ENCODE peak calls at places on chromosomes 5 and 9, in ten cellular contexts. F is cardiac muscle cell; S is GM23248; P is lung; X is heart left ventricle; W is lower lobe of right lung; A is effector memory CD4-positive, alpha-beta T cell; T is upper lobe of right lung; N is astrocyte; V is PC-9. Z is an unnamed sample. For H3K9me3, the result is how much of the 10 kb centered on the place peaks cover.

GRCh38 chr5:135313946-135314345 is 85.1 kb downstream of the MACROH2A1 start:
- DNase-seq in F (no peak), S (no peak), P (peak), X (no peak), W (no peak), A (no peak), T (no peak), N (no peak), V (no peak), Z (no peak)

GRCh38 chr5:169161022-169161680 is 139.8 kb downstream of the SLIT3 start:
- DNase-seq in F (peak), S (peak), P (peak), X (peak), W (no peak), A (no peak), T (no peak), N (peak), V (no peak), Z (no peak)

GRCh38 chr9:76216161-76216649 is 178.0 kb downstream of the RFK start:
- DNase-seq in F (peak), S (peak), P (no peak), X (no peak), W (no peak), A (no peak), T (no peak), N (peak), V (no peak), Z (no peak)

GRCh38 chr9:17764306-17764705 is 185.4 kb downstream of the SH3GL2 start:
- DNase-seq in F (no peak), S (no peak), P (no peak), X (no peak), W (no peak), A (no peak), T (no peak), N (no peak), V (no peak), Z (no peak)

GRCh38 chr9:81182421-81182820 is 506.9 kb downstream of the TLE1 start:
- DNase-seq in F (peak), S (peak), P (no peak), X (no peak), W (no peak), A (no peak), T (no peak), N (peak), V (no peak), Z (no peak)

GRCh38 chr9:98563212-98563907 is 145.4 kb downstream of the GABBR2 start:
- DNase-seq in F (no peak), S (no peak), P (no peak), X (no peak), W (no peak), A (no peak), T (no peak), N (no peak), V (no peak), Z (no peak)

GRCh38 chr9:69157751-69158466 is 16.2 kb upstream of the TJP2 start:
- DNase-seq in F (no peak), S (peak), P (no peak), X (peak), W (no peak), A (no peak), T (no peak), N (peak), V (peak), Z (no peak)

GRCh38 chr5:147051193-147051592 is 172.6 kb upstream of the PPP2R2B start:
- DNase-seq in F (peak), S (peak), P (no peak), X (no peak), W (no peak), A (no peak), T (no peak), N (peak), V (no peak), Z (no peak)

GRCh38 chr5:53616939-53617549 is 56.6 kb downstream of the NDUFS4 start:
- DNase-seq in F (peak), S (peak), P (no peak), X (no peak), W (no peak), A (no peak), T (no peak), N (peak), V (no peak), Z (no peak)

GRCh38 chr5:152092580-152092979 is 167.9 kb upstream of the GLRA1 start:
- DNase-seq in F (peak), S (peak), P (no peak), X (no peak), W (no peak), A (no peak), T (no peak), N (no peak), V (no peak), Z (no peak)

GRCh38 chr9:138052322-138052615 is 174.7 kb downstream of the CACNA1B start:
- DNase-seq in F (no peak), S (no peak), P (no peak), X (no peak), W (no peak), A (no peak), T (peak), N (no peak), V (no peak), Z (no peak)

GRCh38 chr5:155125696-155126095 is 112.1 kb downstream of the KIF4B start:
- DNase-seq in F (no peak), S (no peak), P (no peak), X (no peak), W (no peak), A (no peak), T (no peak), N (no peak), V (no peak), Z (no peak)

GRCh38 chr5:17190242-17190778 is 27.1 kb upstream of the BASP1 start:
- DNase-seq in F (peak), S (peak), P (no peak), X (peak), W (no peak), A (no peak), T (no peak), N (peak), V (peak), Z (peak)

GRCh38 chr5:859391-859790 is 8.6 kb upstream of the ZDHHC11 start:
- DNase-seq in F (peak), S (no peak), P (no peak), X (no peak), W (peak), A (no peak), T (no peak), N (no peak), V (no peak), Z (no peak)

GRCh38 chr5:132446621-132447020 is 44.0 kb downstream of the IRF1 start:
- DNase-seq in F (peak), S (peak), P (no peak), X (peak), W (no peak), A (no peak), T (no peak), N (peak), V (peak), Z (no peak)

GRCh38 chr9:110880123-110880522 is 158.1 kb downstream of the LPAR1 start:
- DNase-seq in F (peak), S (peak), P (no peak), X (no peak), W (no peak), A (no peak), T (no peak), N (peak), V (no peak), Z (no peak)

GRCh38 chr9:93813687-93814560 is 141.2 kb downstream of the BARX1 start:
- DNase-seq in F (no peak), S (no peak), P (peak), X (no peak), W (no peak), A (no peak), T (peak), N (no peak), V (no peak), Z (no peak)

GRCh38 chr5:143890475-143890874 is 78.5 kb downstream of the HMHB1 start:
- DNase-seq in F (no peak), S (peak), P (no peak), X (no peak), W (no peak), A (no peak), T (no peak), N (no peak), V (no peak), Z (no peak)

GRCh38 chr9:95249986-95250385 is 67.5 kb downstream of the FANCC start:
- DNase-seq in F (no peak), S (no peak), P (no peak), X (no peak), W (no peak), A (no peak), T (no peak), N (no peak), V (peak), Z (no peak)

GRCh38 chr5:164433471-164433870 is 928.1 kb downstream of the MAT2B start:
- DNase-seq in F (peak), S (no peak), P (no peak), X (no peak), W (no peak), A (no peak), T (no peak), N (peak), V (no peak), Z (no peak)

GRCh38 chr5:33444542-33444941 is 3.8 kb downstream of the TARS1 start:
- DNase-seq in F (no peak), S (no peak), P (no peak), X (no peak), W (no peak), A (no peak), T (no peak), N (no peak), V (no peak), Z (no peak)

GRCh38 chr5:33445808-33446207 is 5.0 kb downstream of the TARS1 start:
- DNase-seq in F (no peak), S (no peak), P (no peak), X (no peak), W (no peak), A (no peak), T (no peak), N (no peak), V (no peak), Z (no peak)

GRCh38 chr5:33448118-33448517 is 7.4 kb downstream of the TARS1 start:
- DNase-seq in F (no peak), S (no peak), P (no peak), X (no peak), W (no peak), A (no peak), T (no peak), N (no peak), V (no peak), Z (no peak)
- H3K27ac ChIP-seq in F (no peak), S (no peak), P (no peak), X (no peak), W (no peak), A (no peak), T (no peak), N (no peak), V (no peak), Z (no peak)

GRCh38 chr5:179115845-179116524 is 55.8 kb downstream of the ZNF354C start:
- DNase-seq in F (no peak), S (no peak), P (peak), X (no peak), W (peak), A (no peak), T (peak), N (no peak), V (no peak), Z (no peak)

GRCh38 chr5:179113945-179114641 is 53.9 kb downstream of the ZNF354C start:
- DNase-seq in F (no peak), S (no peak), P (peak), X (no peak), W (no peak), A (no peak), T (no peak), N (no peak), V (no peak), Z (no peak)

GRCh38 chr5:179115307-179115706 is 55.1 kb downstream of the ZNF354C start:
- DNase-seq in F (no peak), S (no peak), P (peak), X (no peak), W (peak), A (no peak), T (no peak), N (no peak), V (no peak), Z (no peak)

GRCh38 chr5:179113143-179113530 is 53.0 kb downstream of the ZNF354C start:
- DNase-seq in F (no peak), S (no peak), P (no peak), X (no peak), W (no peak), A (no peak), T (no peak), N (no peak), V (no peak), Z (no peak)

DNA sequence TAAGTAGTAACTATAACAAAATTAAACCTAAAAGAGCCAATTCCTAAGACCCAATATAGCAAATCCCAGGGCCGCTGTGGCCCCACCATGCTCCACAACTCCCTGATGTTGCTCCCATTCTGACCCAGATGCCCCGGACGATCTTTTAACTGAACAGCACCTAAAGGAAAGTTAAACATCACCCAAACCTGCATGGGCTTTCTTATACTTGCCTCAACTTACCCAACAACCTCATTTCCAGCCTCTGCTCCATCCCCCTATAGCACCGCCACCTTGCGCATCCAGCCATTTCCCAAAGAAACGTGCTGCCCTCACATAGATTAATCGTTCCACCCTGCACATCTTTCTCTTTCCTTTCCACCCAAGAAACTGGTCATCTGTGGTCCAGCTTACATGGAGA is 54.6 kb downstream of the ZNF354C start:
- DNase-seq in F (no peak), S (no peak), P (no peak), X (no peak), W (no peak), A (no peak), T (peak), N (no peak), V (no peak), Z (no peak)
- H3K9me3 ChIP-seq in F (under half), S (under half), P (half or more), X (half or more), W (under half), A (under half), T (under half), N (under half), V (under half), Z (under half)

GRCh38 chr5:111225926-111226325 is 1.7 kb downstream of the CAMK4 start:
- DNase-seq in F (no peak), S (no peak), P (no peak), X (no peak), W (no peak), A (no peak), T (no peak), N (no peak), V (no peak), Z (peak)

GRCh38 chr5:111226556-111226955 is 2.4 kb downstream of the CAMK4 start:
- DNase-seq in F (no peak), S (no peak), P (no peak), X (no peak), W (no peak), A (no peak), T (no peak), N (no peak), V (no peak), Z (no peak)

GRCh38 chr5:111223086-111223789 is 946 bp upstream of the CAMK4 start:
- DNase-seq in F (no peak), S (no peak), P (no peak), X (no peak), W (no peak), A (no peak), T (no peak), N (no peak), V (no peak), Z (no peak)

GRCh38 chr5:111223790-111224560 is at the start of gene CAMK4:
- DNase-seq in F (peak), S (peak), P (peak), X (peak), W (peak), A (peak), T (peak), N (peak), V (no peak), Z (peak)

GRCh38 chr5:111224561-111224989 is 391 bp downstream of the CAMK4 start:
- DNase-seq in F (no peak), S (no peak), P (no peak), X (no peak), W (no peak), A (no peak), T (peak), N (no peak), V (no peak), Z (no peak)
- H3K27ac ChIP-seq in F (no peak), S (no peak), P (no peak), X (no peak), W (no peak), A (peak), T (peak), N (peak), V (no peak), Z (peak)

DNA sequence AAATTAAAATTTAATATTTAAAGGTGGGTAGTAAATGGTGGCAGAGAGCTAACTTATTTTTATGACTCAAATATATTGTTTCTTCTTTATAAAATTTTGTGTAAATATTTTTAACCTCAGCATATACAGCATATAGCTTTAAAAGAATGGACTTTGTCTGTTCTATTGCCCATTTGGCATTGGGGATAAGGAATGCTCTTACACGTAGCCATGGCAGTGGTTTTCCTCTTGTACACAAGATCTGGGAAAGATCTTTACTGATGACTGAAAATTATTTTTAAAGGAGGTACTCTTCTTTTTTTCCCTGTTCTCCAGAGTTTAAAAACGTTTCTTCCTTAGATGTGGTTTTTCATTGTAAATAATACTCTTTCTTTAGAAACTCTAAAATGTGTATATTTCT is 75.0 kb downstream of the PBX3 start:
- DNase-seq in F (no peak), S (no peak), P (no peak), X (no peak), W (no peak), A (no peak), T (no peak), N (no peak), V (no peak), Z (no peak)
- H3K9me3 ChIP-seq in F (under half), S (under half), P (under half), X (under half), W (under half), A (under half), T (under half), N (under half), V (under half), Z (under half)

GRCh38 chr5:111366388-111366787 is 142.2 kb downstream of the CAMK4 start:
- DNase-seq in F (no peak), S (no peak), P (no peak), X (no peak), W (no peak), A (no peak), T (no peak), N (no peak), V (no peak), Z (no peak)

GRCh38 chr5:111364992-111365391 is 140.8 kb downstream of the CAMK4 start:
- DNase-seq in F (peak), S (peak), P (no peak), X (no peak), W (no peak), A (no peak), T (no peak), N (no peak), V (no peak), Z (no peak)

GRCh38 chr5:111372799-111373198 is 139.5 kb downstream of the STARD4 start:
- DNase-seq in F (no peak), S (no peak), P (no peak), X (no peak), W (no peak), A (no peak), T (no peak), N (no peak), V (no peak), Z (no peak)

GRCh38 chr5:111367081-111367480 is 142.9 kb downstream of the CAMK4 start:
- DNase-seq in F (no peak), S (no peak), P (no peak), X (no peak), W (no peak), A (no peak), T (no peak), N (peak), V (no peak), Z (no peak)
- H3K27ac ChIP-seq in F (no peak), S (no peak), P (no peak), X (no peak), W (no peak), A (no peak), T (no peak), N (no peak), V (no peak), Z (no peak)

GRCh38 chr5:118653926-118654325 is 334.4 kb downstream of the DTWD2 start:
- DNase-seq in F (no peak), S (no peak), P (no peak), X (no peak), W (no peak), A (no peak), T (no peak), N (no peak), V (no peak), Z (no peak)

GRCh38 chr5:118653155-118653554 is 335.2 kb downstream of the DTWD2 start:
- DNase-seq in F (no peak), S (no peak), P (no peak), X (no peak), W (no peak), A (no peak), T (no peak), N (no peak), V (no peak), Z (no peak)

DNA sequence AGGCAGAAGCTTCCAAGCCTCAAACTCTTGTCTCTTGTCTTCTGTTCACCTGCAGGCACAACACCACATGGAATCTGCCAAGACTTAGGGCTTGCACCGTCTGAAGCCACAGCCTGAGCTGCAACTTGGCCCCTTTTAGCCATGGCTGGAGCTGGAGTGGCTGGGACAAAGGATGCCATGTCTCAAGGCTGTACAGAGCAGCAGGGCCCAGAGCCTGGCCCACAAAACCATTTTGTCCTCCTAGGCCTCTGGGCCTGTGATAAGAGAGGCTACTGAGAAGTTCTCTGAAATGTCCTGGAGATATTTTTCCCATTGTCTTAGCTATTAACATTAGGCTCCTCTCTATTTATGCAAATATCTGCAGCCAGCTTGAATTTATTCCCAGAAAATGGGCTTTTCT is 330.8 kb downstream of the DTWD2 start:
- DNase-seq in F (no peak), S (no peak), P (no peak), X (no peak), W (no peak), A (no peak), T (no peak), N (no peak), V (no peak), Z (no peak)
- H3K9me3 ChIP-seq in F (under half), S (under half), P (under half), X (under half), W (under half), A (under half), T (under half), N (under half), V (under half), Z (under half)

GRCh38 chr9:37428345-37428744 is 5.8 kb downstream of the GRHPR start:
- DNase-seq in F (no peak), S (no peak), P (no peak), X (no peak), W (no peak), A (no peak), T (no peak), N (no peak), V (no peak), Z (no peak)
- H3K27ac ChIP-seq in F (no peak), S (no peak), P (no peak), X (no peak), W (no peak), A (no peak), T (no peak), N (no peak), V (no peak), Z (no peak)

GRCh38 chr9:122442568-122442967 is 35.2 kb downstream of the OR1J1 start:
- DNase-seq in F (no peak), S (no peak), P (no peak), X (no peak), W (no peak), A (no peak), T (no peak), N (no peak), V (no peak), Z (no peak)
- H3K9me3 ChIP-seq in F (under half), S (under half), P (under half), X (under half), W (under half), A (under half), T (under half), N (under half), V (under half), Z (under half)